ENCODE peak calls at places on chromosomes 5 and 9, in five cellular contexts. One of them, this sample, is unnamed.

GRCh38 chr9:116124472-116125040 is 29.0 kb upstream of the PAPPA start:
- DNase-seq in M059J: no peak
- DNase-seq in H7: no peak
- DNase-seq in mucosa of gallbladder: no peak
- DNase-seq in activated CD4-positive, alpha-beta memory T cell treated with anti-CD3 and anti-CD28 coated beads, Interleukin-2, amount 10 ng/mL, durations not matched to agents 7 days and 5 days: no peak
- DNase-seq in this sample: no peak

GRCh38 chr9:1096155-1096964 is 46.2 kb downstream of the DMRT2 start:
- DNase-seq in H7: no peak
- DNase-seq in activated CD4-positive, alpha-beta memory T cell treated with anti-CD3 and anti-CD28 coated beads, Interleukin-2, amount 10 ng/mL, durations not matched to agents 7 days and 5 days: no peak
- DNase-seq in M059J: no peak
- DNase-seq in mucosa of gallbladder: no peak
- DNase-seq in this sample: no peak

GRCh38 chr5:139711067-139711851 is 63.1 kb downstream of the CXXC5 start:
- DNase-seq in M059J: peak
- DNase-seq in mucosa of gallbladder: no peak
- DNase-seq in activated CD4-positive, alpha-beta memory T cell treated with anti-CD3 and anti-CD28 coated beads, Interleukin-2, amount 10 ng/mL, durations not matched to agents 7 days and 5 days: peak
- DNase-seq in H7: peak
- DNase-seq in this sample: peak

GRCh38 chr9:89732295-89732951 is 127.6 kb downstream of the GADD45G start:
- DNase-seq in mucosa of gallbladder: no peak
- DNase-seq in M059J: peak
- DNase-seq in H7: no peak
- DNase-seq in activated CD4-positive, alpha-beta memory T cell treated with anti-CD3 and anti-CD28 coated beads, Interleukin-2, amount 10 ng/mL, durations not matched to agents 7 days and 5 days: no peak
- DNase-seq in this sample: no peak

GRCh38 chr9:23822331-23823169 is 3.5 kb downstream of the ELAVL2 start:
- DNase-seq in mucosa of gallbladder: no peak
- DNase-seq in M059J: no peak
- DNase-seq in activated CD4-positive, alpha-beta memory T cell treated with anti-CD3 and anti-CD28 coated beads, Interleukin-2, amount 10 ng/mL, durations not matched to agents 7 days and 5 days: no peak
- DNase-seq in H7: peak
- DNase-seq in this sample: no peak

GRCh38 chr9:684950-685340 is 156.6 kb upstream of the DMRT1 start:
- DNase-seq in H7: no peak
- DNase-seq in mucosa of gallbladder: no peak
- DNase-seq in activated CD4-positive, alpha-beta memory T cell treated with anti-CD3 and anti-CD28 coated beads, Interleukin-2, amount 10 ng/mL, durations not matched to agents 7 days and 5 days: no peak
- DNase-seq in M059J: peak
- DNase-seq in this sample: no peak

GRCh38 chr5:15365040-15365439 is 134.9 kb upstream of the FBXL7 start:
- DNase-seq in H7: no peak
- DNase-seq in mucosa of gallbladder: no peak
- DNase-seq in M059J: no peak
- DNase-seq in activated CD4-positive, alpha-beta memory T cell treated with anti-CD3 and anti-CD28 coated beads, Interleukin-2, amount 10 ng/mL, durations not matched to agents 7 days and 5 days: no peak
- DNase-seq in this sample: no peak

GRCh38 chr9:100308965-100309564 is 43.7 kb downstream of the TEX10 start:
- DNase-seq in H7: no peak
- DNase-seq in activated CD4-positive, alpha-beta memory T cell treated with anti-CD3 and anti-CD28 coated beads, Interleukin-2, amount 10 ng/mL, durations not matched to agents 7 days and 5 days: no peak
- DNase-seq in mucosa of gallbladder: no peak
- DNase-seq in M059J: peak
- DNase-seq in this sample: no peak

GRCh38 chr9:81588148-81588874 is 101.0 kb downstream of the TLE1 start:
- DNase-seq in H7: no peak
- DNase-seq in activated CD4-positive, alpha-beta memory T cell treated with anti-CD3 and anti-CD28 coated beads, Interleukin-2, amount 10 ng/mL, durations not matched to agents 7 days and 5 days: no peak
- DNase-seq in mucosa of gallbladder: peak
- DNase-seq in M059J: no peak
- DNase-seq in this sample: peak

GRCh38 chr9:21395778-21396717 is 10.8 kb upstream of the IFNA2 start:
- DNase-seq in mucosa of gallbladder: peak
- DNase-seq in H7: peak
- DNase-seq in M059J: peak
- DNase-seq in activated CD4-positive, alpha-beta memory T cell treated with anti-CD3 and anti-CD28 coated beads, Interleukin-2, amount 10 ng/mL, durations not matched to agents 7 days and 5 days: peak
- DNase-seq in this sample: peak

GRCh38 chr9:112858625-112859147 is 32.0 kb downstream of the SLC46A2 start:
- DNase-seq in activated CD4-positive, alpha-beta memory T cell treated with anti-CD3 and anti-CD28 coated beads, Interleukin-2, amount 10 ng/mL, durations not matched to agents 7 days and 5 days: no peak
- DNase-seq in mucosa of gallbladder: no peak
- DNase-seq in M059J: no peak
- DNase-seq in H7: peak
- DNase-seq in this sample: no peak

GRCh38 chr5:138580777-138581176 is 5.6 kb upstream of the HSPA9 start:
- DNase-seq in mucosa of gallbladder: no peak
- DNase-seq in M059J: no peak
- DNase-seq in H7: no peak
- DNase-seq in activated CD4-positive, alpha-beta memory T cell treated with anti-CD3 and anti-CD28 coated beads, Interleukin-2, amount 10 ng/mL, durations not matched to agents 7 days and 5 days: no peak
- DNase-seq in this sample: no peak

GRCh38 chr5:130061746-130062145 is 157.5 kb downstream of the CHSY3 start:
- DNase-seq in activated CD4-positive, alpha-beta memory T cell treated with anti-CD3 and anti-CD28 coated beads, Interleukin-2, amount 10 ng/mL, durations not matched to agents 7 days and 5 days: no peak
- DNase-seq in H7: no peak
- DNase-seq in M059J: no peak
- DNase-seq in mucosa of gallbladder: no peak
- DNase-seq in this sample: no peak

GRCh38 chr9:127796225-127796813 is 6.4 kb upstream of the FPGS start:
- DNase-seq in M059J: peak
- DNase-seq in mucosa of gallbladder: peak
- DNase-seq in activated CD4-positive, alpha-beta memory T cell treated with anti-CD3 and anti-CD28 coated beads, Interleukin-2, amount 10 ng/mL, durations not matched to agents 7 days and 5 days: no peak
- DNase-seq in H7: no peak
- DNase-seq in this sample: no peak

GRCh38 chr9:33315371-33315770 is 25.1 kb downstream of the NFX1 start:
- DNase-seq in M059J: no peak
- DNase-seq in mucosa of gallbladder: no peak
- DNase-seq in H7: no peak
- DNase-seq in activated CD4-positive, alpha-beta memory T cell treated with anti-CD3 and anti-CD28 coated beads, Interleukin-2, amount 10 ng/mL, durations not matched to agents 7 days and 5 days: no peak
- DNase-seq in this sample: no peak

GRCh38 chr9:31119882-31120481 is 1264.5 kb upstream of the ACO1 start:
- DNase-seq in H7: peak
- DNase-seq in mucosa of gallbladder: peak
- DNase-seq in M059J: peak
- DNase-seq in activated CD4-positive, alpha-beta memory T cell treated with anti-CD3 and anti-CD28 coated beads, Interleukin-2, amount 10 ng/mL, durations not matched to agents 7 days and 5 days: peak
- DNase-seq in this sample: peak

This sample was measured in iPS-NIHi11.